ENCODE peak calls at places on chromosomes 7 and 10, in nine cellular contexts. One of them, this sample, is unnamed.
A peak's percentile ranks its signal among the peaks of the same experiment; 100 is the strongest.

GRCh38 chr10:26215923-26216576 is 524 bp upstream of the GAD2 start:
- DNase-seq in body of pancreas: peak; percentile 64
- DNase-seq in right lobe of liver: no peak
- DNase-seq in transverse colon: no peak
- DNase-seq in cardiac muscle cell: peak; percentile 88
- DNase-seq in upper lobe of right lung: peak; percentile 69
- DNase-seq in A549: no peak
- DNase-seq in IMR-90: no peak
- DNase-seq in brain microvascular endothelial cell: no peak
- DNase-seq in this sample: no peak

GRCh38 chr10:48365668-48366067 is 59.2 kb downstream of the MAPK8 start:
- DNase-seq in IMR-90: peak; percentile 16
- DNase-seq in upper lobe of right lung: no peak
- DNase-seq in right lobe of liver: no peak
- DNase-seq in cardiac muscle cell: no peak
- DNase-seq in body of pancreas: no peak
- DNase-seq in transverse colon: no peak
- DNase-seq in brain microvascular endothelial cell: no peak
- DNase-seq in A549: no peak
- DNase-seq in this sample: no peak

GRCh38 chr7:50653116-50653854 is 88.1 kb upstream of the DDC start:
- DNase-seq in transverse colon: peak; percentile 35
- DNase-seq in brain microvascular endothelial cell: peak; percentile 65
- DNase-seq in right lobe of liver: peak; percentile 43
- DNase-seq in body of pancreas: peak; percentile 33
- DNase-seq in upper lobe of right lung: no peak
- DNase-seq in cardiac muscle cell: no peak
- DNase-seq in IMR-90: no peak
- DNase-seq in A549: no peak
- DNase-seq in this sample: no peak

GRCh38 chr7:76037310-76037709 is 10.5 kb downstream of the STYXL1 start:
- DNase-seq in body of pancreas: peak; percentile 12
- DNase-seq in right lobe of liver: no peak
- DNase-seq in IMR-90: peak; percentile 92
- DNase-seq in upper lobe of right lung: no peak
- DNase-seq in cardiac muscle cell: no peak
- DNase-seq in brain microvascular endothelial cell: peak; percentile 76
- DNase-seq in A549: peak; percentile 17
- DNase-seq in transverse colon: no peak
- DNase-seq in this sample: peak; percentile 83

GRCh38 chr10:99658622-99659030 is 683 bp upstream of the ENTPD7 start:
- DNase-seq in A549: peak; percentile 50
- DNase-seq in cardiac muscle cell: peak; percentile 15
- DNase-seq in brain microvascular endothelial cell: peak; percentile 78
- DNase-seq in transverse colon: peak; percentile 68
- DNase-seq in IMR-90: peak; percentile 55
- DNase-seq in right lobe of liver: peak; percentile 66
- DNase-seq in body of pancreas: peak; percentile 64
- DNase-seq in upper lobe of right lung: peak; percentile 83
- DNase-seq in this sample: peak; percentile 4

GRCh38 chr10:67256984-67257383 is 331.1 kb downstream of the LRRTM3 start:
- DNase-seq in upper lobe of right lung: no peak
- DNase-seq in brain microvascular endothelial cell: peak; percentile 35
- DNase-seq in transverse colon: no peak
- DNase-seq in body of pancreas: no peak
- DNase-seq in A549: no peak
- DNase-seq in right lobe of liver: no peak
- DNase-seq in IMR-90: no peak
- DNase-seq in cardiac muscle cell: no peak
- DNase-seq in this sample: no peak

GRCh38 chr10:69359089-69360025 is 57.4 kb downstream of the TACR2 start:
- DNase-seq in A549: no peak
- DNase-seq in transverse colon: no peak
- DNase-seq in upper lobe of right lung: no peak
- DNase-seq in body of pancreas: no peak
- DNase-seq in cardiac muscle cell: peak; percentile 19
- DNase-seq in brain microvascular endothelial cell: no peak
- DNase-seq in IMR-90: no peak
- DNase-seq in right lobe of liver: no peak
- DNase-seq in this sample: no peak

GRCh38 chr7:106099539-106099938 is 12.6 kb downstream of the SYPL1 start:
- DNase-seq in cardiac muscle cell: no peak
- DNase-seq in IMR-90: no peak
- DNase-seq in A549: no peak
- DNase-seq in upper lobe of right lung: no peak
- DNase-seq in body of pancreas: no peak
- DNase-seq in transverse colon: no peak
- DNase-seq in right lobe of liver: no peak
- DNase-seq in brain microvascular endothelial cell: no peak
- DNase-seq in this sample: no peak

GRCh38 chr7:11587814-11588213 is 244.2 kb downstream of the THSD7A start:
- DNase-seq in body of pancreas: no peak
- DNase-seq in IMR-90: no peak
- DNase-seq in brain microvascular endothelial cell: no peak
- DNase-seq in right lobe of liver: no peak
- DNase-seq in cardiac muscle cell: no peak
- DNase-seq in A549: no peak
- DNase-seq in upper lobe of right lung: no peak
- DNase-seq in transverse colon: no peak
- DNase-seq in this sample: no peak

GRCh38 chr7:137715546-137715945 is 131.2 kb downstream of the DGKI start:
- DNase-seq in upper lobe of right lung: no peak
- DNase-seq in A549: no peak
- DNase-seq in body of pancreas: no peak
- DNase-seq in IMR-90: peak; percentile 36
- DNase-seq in transverse colon: no peak
- DNase-seq in brain microvascular endothelial cell: no peak
- DNase-seq in right lobe of liver: no peak
- DNase-seq in cardiac muscle cell: peak; percentile 6
- DNase-seq in this sample: peak; percentile 27

GRCh38 chr10:110010076-110011069 is 2.6 kb downstream of the ADD3 start:
- DNase-seq in upper lobe of right lung: no peak
- DNase-seq in cardiac muscle cell: no peak
- DNase-seq in A549: no peak
- DNase-seq in transverse colon: no peak
- DNase-seq in IMR-90: peak; percentile 55
- DNase-seq in brain microvascular endothelial cell: no peak
- DNase-seq in body of pancreas: no peak
- DNase-seq in right lobe of liver: no peak
- DNase-seq in this sample: no peak

GRCh38 chr10:28975891-28976471 is 298.7 kb downstream of the BAMBI start:
- DNase-seq in cardiac muscle cell: no peak
- DNase-seq in A549: no peak
- DNase-seq in right lobe of liver: no peak
- DNase-seq in brain microvascular endothelial cell: peak; percentile 89
- DNase-seq in body of pancreas: no peak
- DNase-seq in transverse colon: no peak
- DNase-seq in IMR-90: peak; percentile 36
- DNase-seq in upper lobe of right lung: no peak
- DNase-seq in this sample: no peak

GRCh38 chr7:106486331-106486730 is 174.6 kb downstream of the CCDC71L start:
- DNase-seq in A549: no peak
- DNase-seq in right lobe of liver: no peak
- DNase-seq in body of pancreas: no peak
- DNase-seq in cardiac muscle cell: no peak
- DNase-seq in IMR-90: peak; percentile 52
- DNase-seq in brain microvascular endothelial cell: no peak
- DNase-seq in transverse colon: no peak
- DNase-seq in upper lobe of right lung: no peak
- DNase-seq in this sample: peak; percentile 83

GRCh38 chr7:48875300-48875916 is 48.9 kb upstream of the CDC14C start:
- DNase-seq in A549: peak; percentile 48
- DNase-seq in transverse colon: peak; percentile 8
- DNase-seq in cardiac muscle cell: peak; percentile 82
- DNase-seq in right lobe of liver: peak; percentile 44
- DNase-seq in body of pancreas: peak; percentile 45
- DNase-seq in IMR-90: no peak
- DNase-seq in upper lobe of right lung: peak; percentile 70
- DNase-seq in brain microvascular endothelial cell: peak; percentile 34
- DNase-seq in this sample: peak; percentile 6

GRCh38 chr10:71694567-71694968 is 25.0 kb downstream of the C10orf105 start:
- DNase-seq in A549: no peak
- DNase-seq in cardiac muscle cell: no peak
- DNase-seq in transverse colon: peak; percentile 72
- DNase-seq in body of pancreas: no peak
- DNase-seq in brain microvascular endothelial cell: no peak
- DNase-seq in upper lobe of right lung: peak; percentile 72
- DNase-seq in IMR-90: no peak
- DNase-seq in right lobe of liver: no peak
- DNase-seq in this sample: no peak

GRCh38 chr10:128071417-128071782 is 54.8 kb downstream of the MKI67 start:
- DNase-seq in cardiac muscle cell: no peak
- DNase-seq in IMR-90: no peak
- DNase-seq in transverse colon: peak; percentile 3
- DNase-seq in A549: no peak
- DNase-seq in right lobe of liver: no peak
- DNase-seq in upper lobe of right lung: peak; percentile 40
- DNase-seq in body of pancreas: no peak
- DNase-seq in brain microvascular endothelial cell: no peak
- DNase-seq in this sample: no peak

GRCh38 chr10:125562737-125563136 is 120.2 kb downstream of the TEX36 start:
- DNase-seq in upper lobe of right lung: no peak
- DNase-seq in IMR-90: no peak
- DNase-seq in cardiac muscle cell: no peak
- DNase-seq in right lobe of liver: no peak
- DNase-seq in transverse colon: no peak
- DNase-seq in body of pancreas: no peak
- DNase-seq in brain microvascular endothelial cell: no peak
- DNase-seq in A549: peak; percentile 33
- DNase-seq in this sample: no peak
- TF ChIP-seq CTCF in upper lobe of right lung: no peak
- TF ChIP-seq CTCF in IMR-90: no peak
- TF ChIP-seq CTCF in cardiac muscle cell: no peak
- TF ChIP-seq CTCF in right lobe of liver: no peak
- TF ChIP-seq CTCF in transverse colon: no peak
- TF ChIP-seq CTCF in body of pancreas: no peak
- TF ChIP-seq CTCF in brain microvascular endothelial cell: no peak
- TF ChIP-seq CTCF in A549: no peak
- TF ChIP-seq CTCF in this sample: no peak

DNA sequence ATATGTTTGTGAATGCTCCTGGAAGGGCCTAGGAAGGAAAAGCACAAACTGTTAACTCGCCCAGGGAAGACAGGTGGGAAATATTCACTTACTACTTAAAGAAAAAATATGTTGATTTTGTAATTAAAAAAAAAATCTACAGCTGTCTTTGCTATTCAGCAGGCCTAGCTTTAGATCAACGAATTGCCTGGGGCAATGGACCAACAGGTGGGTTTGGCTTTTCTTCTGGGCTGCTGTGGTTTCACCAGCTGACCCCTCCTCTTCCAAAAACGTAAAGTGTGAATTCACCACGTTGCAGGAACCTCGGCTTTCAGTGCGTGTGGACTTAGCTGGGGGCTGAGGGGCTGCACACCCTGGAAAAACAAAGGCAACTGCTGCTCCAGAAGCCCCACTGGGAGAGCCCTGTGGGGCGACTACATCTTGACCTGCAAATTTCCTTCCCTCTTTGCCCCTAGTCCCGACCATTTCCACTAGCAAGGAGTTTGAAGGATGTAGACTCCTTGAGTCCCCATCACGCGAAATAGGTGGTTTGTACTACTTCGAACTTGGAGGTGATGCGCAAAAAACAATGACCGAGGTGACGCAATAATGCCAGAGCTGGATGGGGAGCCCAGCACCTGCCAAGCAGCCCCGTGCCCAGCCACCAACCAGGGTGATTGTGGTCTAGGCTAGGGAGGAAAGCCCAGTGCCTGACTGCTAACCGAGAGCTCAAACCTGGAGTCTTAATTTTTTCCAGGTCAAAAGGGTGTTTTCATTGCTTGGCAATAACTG is 7.4 kb downstream of the PRLHR start:
- DNase-seq in IMR-90: no peak
- DNase-seq in upper lobe of right lung: no peak
- DNase-seq in body of pancreas: no peak
- DNase-seq in cardiac muscle cell: no peak
- DNase-seq in brain microvascular endothelial cell: no peak
- DNase-seq in right lobe of liver: no peak
- DNase-seq in transverse colon: no peak
- DNase-seq in A549: no peak
- DNase-seq in this sample: no peak
- TF ChIP-seq CTCF in IMR-90: no peak
- TF ChIP-seq CTCF in upper lobe of right lung: no peak
- TF ChIP-seq CTCF in body of pancreas: no peak
- TF ChIP-seq CTCF in cardiac muscle cell: no peak
- TF ChIP-seq CTCF in brain microvascular endothelial cell: no peak
- TF ChIP-seq CTCF in right lobe of liver: no peak
- TF ChIP-seq CTCF in transverse colon: no peak
- TF ChIP-seq CTCF in A549: no peak
- TF ChIP-seq CTCF in this sample: no peak

GRCh38 chr7:92717601-92717981 is 118.8 kb downstream of the CDK6 start:
- DNase-seq in brain microvascular endothelial cell: peak; percentile 25
- DNase-seq in upper lobe of right lung: no peak
- DNase-seq in right lobe of liver: no peak
- DNase-seq in transverse colon: no peak
- DNase-seq in IMR-90: peak; percentile 66
- DNase-seq in cardiac muscle cell: no peak
- DNase-seq in body of pancreas: no peak
- DNase-seq in A549: no peak
- DNase-seq in this sample: peak; percentile 60
- TF ChIP-seq CTCF in brain microvascular endothelial cell: no peak
- TF ChIP-seq CTCF in upper lobe of right lung: no peak
- TF ChIP-seq CTCF in right lobe of liver: no peak
- TF ChIP-seq CTCF in transverse colon: no peak
- TF ChIP-seq CTCF in IMR-90: no peak
- TF ChIP-seq CTCF in cardiac muscle cell: no peak
- TF ChIP-seq CTCF in body of pancreas: no peak
- TF ChIP-seq CTCF in A549: no peak
- TF ChIP-seq CTCF in this sample: no peak

GRCh38 chr10:123140983-123141390 is 5.2 kb downstream of the HMX3 start:
- DNase-seq in upper lobe of right lung: no peak
- DNase-seq in IMR-90: no peak
- DNase-seq in body of pancreas: no peak
- DNase-seq in brain microvascular endothelial cell: no peak
- DNase-seq in transverse colon: no peak
- DNase-seq in right lobe of liver: no peak
- DNase-seq in cardiac muscle cell: no peak
- DNase-seq in A549: no peak
- DNase-seq in this sample: no peak

GRCh38 chr10:123139165-123139520 is 3.4 kb downstream of the HMX3 start:
- DNase-seq in IMR-90: no peak
- DNase-seq in transverse colon: no peak
- DNase-seq in body of pancreas: no peak
- DNase-seq in A549: no peak
- DNase-seq in cardiac muscle cell: no peak
- DNase-seq in upper lobe of right lung: no peak
- DNase-seq in brain microvascular endothelial cell: no peak
- DNase-seq in right lobe of liver: no peak
- DNase-seq in this sample: no peak

GRCh38 chr10:123141791-123142700 is 5.9 kb upstream of the HMX2 start:
- DNase-seq in upper lobe of right lung: no peak
- DNase-seq in cardiac muscle cell: no peak
- DNase-seq in right lobe of liver: no peak
- DNase-seq in brain microvascular endothelial cell: no peak
- DNase-seq in IMR-90: no peak
- DNase-seq in body of pancreas: no peak
- DNase-seq in transverse colon: no peak
- DNase-seq in A549: no peak
- DNase-seq in this sample: no peak

GRCh38 chr10:123139521-123140163 is 3.9 kb downstream of the HMX3 start:
- DNase-seq in A549: peak; percentile 49
- DNase-seq in transverse colon: peak; percentile 42
- DNase-seq in cardiac muscle cell: peak; percentile 62
- DNase-seq in brain microvascular endothelial cell: no peak
- DNase-seq in body of pancreas: peak; percentile 67
- DNase-seq in upper lobe of right lung: no peak
- DNase-seq in right lobe of liver: peak; percentile 68
- DNase-seq in IMR-90: peak; percentile 18
- DNase-seq in this sample: no peak

GRCh38 chr10:123140164-123140982 is 4.6 kb downstream of the HMX3 start:
- DNase-seq in IMR-90: no peak
- DNase-seq in cardiac muscle cell: no peak
- DNase-seq in transverse colon: no peak
- DNase-seq in A549: peak; percentile 38
- DNase-seq in upper lobe of right lung: no peak
- DNase-seq in body of pancreas: no peak
- DNase-seq in brain microvascular endothelial cell: no peak
- DNase-seq in right lobe of liver: no peak
- DNase-seq in this sample: no peak
- TF ChIP-seq CTCF in IMR-90: no peak
- TF ChIP-seq CTCF in cardiac muscle cell: no peak
- TF ChIP-seq CTCF in transverse colon: no peak
- TF ChIP-seq CTCF in A549: peak; percentile 51
- TF ChIP-seq CTCF in upper lobe of right lung: no peak
- TF ChIP-seq CTCF in body of pancreas: no peak
- TF ChIP-seq CTCF in brain microvascular endothelial cell: peak; percentile 1
- TF ChIP-seq CTCF in right lobe of liver: no peak
- TF ChIP-seq CTCF in this sample: no peak

This sample was measured in HFFc6.